ENCODE peak calls at places on chromosomes 11 and 22, in ten cellular contexts. One of them, this sample, is unnamed.
A peak's percentile ranks its signal among the peaks of the same experiment; 100 is the strongest.

GRCh38 chr11:5288108-5288911 is 13.4 kb downstream of the OR51B4 start:
- DNase-seq in suprapubic skin: no peak
- DNase-seq in upper lobe of left lung: no peak
- DNase-seq in transverse colon: no peak
- DNase-seq in spleen: no peak
- DNase-seq in GM23338: no peak
- DNase-seq in HCT116: no peak
- DNase-seq in sigmoid colon: no peak
- DNase-seq in K562: peak; percentile 78
- DNase-seq in GM12878: no peak
- DNase-seq in this sample: no peak

GRCh38 chr22:28332410-28332809 is 347.2 kb downstream of the TTC28 start:
- DNase-seq in suprapubic skin: no peak
- DNase-seq in upper lobe of left lung: no peak
- DNase-seq in transverse colon: no peak
- DNase-seq in spleen: no peak
- DNase-seq in GM23338: no peak
- DNase-seq in HCT116: no peak
- DNase-seq in sigmoid colon: no peak
- DNase-seq in K562: no peak
- DNase-seq in GM12878: no peak
- DNase-seq in this sample: no peak

GRCh38 chr11:80593981-80594380 is 1153.2 kb upstream of the TENM4 start:
- DNase-seq in suprapubic skin: no peak
- DNase-seq in upper lobe of left lung: no peak
- DNase-seq in transverse colon: peak; percentile 37
- DNase-seq in spleen: no peak
- DNase-seq in GM23338: no peak
- DNase-seq in HCT116: no peak
- DNase-seq in sigmoid colon: no peak
- DNase-seq in K562: no peak
- DNase-seq in GM12878: no peak
- DNase-seq in this sample: peak; percentile 7

GRCh38 chr22:22745225-22746060 is 101.0 kb downstream of the GGTLC2 start:
- DNase-seq in suprapubic skin: no peak
- DNase-seq in upper lobe of left lung: no peak
- DNase-seq in transverse colon: peak; percentile 65
- DNase-seq in spleen: no peak
- DNase-seq in GM23338: peak; percentile 70
- DNase-seq in HCT116: no peak
- DNase-seq in sigmoid colon: no peak
- DNase-seq in K562: peak; percentile 85
- DNase-seq in GM12878: no peak
- DNase-seq in this sample: peak; percentile 14

GRCh38 chr22:33270596-33270995 is 212.4 kb upstream of the SYN3 start:
- DNase-seq in suprapubic skin: no peak
- DNase-seq in upper lobe of left lung: no peak
- DNase-seq in transverse colon: no peak
- DNase-seq in spleen: no peak
- DNase-seq in GM23338: no peak
- DNase-seq in HCT116: no peak
- DNase-seq in sigmoid colon: no peak
- DNase-seq in K562: no peak
- DNase-seq in GM12878: no peak
- DNase-seq in this sample: no peak

GRCh38 chr11:15660496-15660895 is 545.8 kb downstream of the INSC start:
- DNase-seq in suprapubic skin: no peak
- DNase-seq in upper lobe of left lung: no peak
- DNase-seq in transverse colon: no peak
- DNase-seq in spleen: no peak
- DNase-seq in GM23338: no peak
- DNase-seq in HCT116: no peak
- DNase-seq in sigmoid colon: no peak
- DNase-seq in K562: no peak
- DNase-seq in GM12878: no peak
- DNase-seq in this sample: no peak

GRCh38 chr22:37486224-37486845 is at the start of gene MFNG:
- DNase-seq in suprapubic skin: no peak
- DNase-seq in upper lobe of left lung: peak; percentile 93
- DNase-seq in transverse colon: peak; percentile 84
- DNase-seq in spleen: peak; percentile 96
- DNase-seq in GM23338: peak; percentile 82
- DNase-seq in HCT116: no peak
- DNase-seq in sigmoid colon: peak; percentile 77
- DNase-seq in K562: peak; percentile 86
- DNase-seq in GM12878: peak; percentile 26
- DNase-seq in this sample: peak; percentile 24

GRCh38 chr11:17498475-17498874 is 21.8 kb upstream of the ABCC8 start:
- DNase-seq in suprapubic skin: no peak
- DNase-seq in upper lobe of left lung: no peak
- DNase-seq in transverse colon: no peak
- DNase-seq in spleen: peak; percentile 46
- DNase-seq in GM23338: peak; percentile 56
- DNase-seq in HCT116: no peak
- DNase-seq in sigmoid colon: no peak
- DNase-seq in K562: peak; percentile 49
- DNase-seq in GM12878: no peak
- DNase-seq in this sample: no peak

GRCh38 chr22:27504360-27504759 is 297.2 kb downstream of the MN1 start:
- DNase-seq in suprapubic skin: no peak
- DNase-seq in upper lobe of left lung: no peak
- DNase-seq in transverse colon: no peak
- DNase-seq in spleen: no peak
- DNase-seq in GM23338: no peak
- DNase-seq in HCT116: no peak
- DNase-seq in sigmoid colon: no peak
- DNase-seq in K562: no peak
- DNase-seq in GM12878: no peak
- DNase-seq in this sample: no peak

GRCh38 chr11:763073-763463 is 14.2 kb downstream of the GATD1 start:
- DNase-seq in suprapubic skin: no peak
- DNase-seq in upper lobe of left lung: peak; percentile 73
- DNase-seq in transverse colon: peak; percentile 72
- DNase-seq in spleen: no peak
- DNase-seq in GM23338: peak; percentile 67
- DNase-seq in HCT116: no peak
- DNase-seq in sigmoid colon: no peak
- DNase-seq in K562: peak; percentile 69
- DNase-seq in GM12878: no peak
- DNase-seq in this sample: no peak

GRCh38 chr11:765025-765801 is 12.1 kb downstream of the GATD1 start:
- DNase-seq in suprapubic skin: no peak
- DNase-seq in upper lobe of left lung: peak; percentile 76
- DNase-seq in transverse colon: peak; percentile 56
- DNase-seq in spleen: peak; percentile 88
- DNase-seq in GM23338: peak; percentile 88
- DNase-seq in HCT116: peak; percentile 47
- DNase-seq in sigmoid colon: peak; percentile 75
- DNase-seq in K562: peak; percentile 59
- DNase-seq in GM12878: no peak
- DNase-seq in this sample: no peak

GRCh38 chr11:762421-763072 is 14.7 kb downstream of the GATD1 start:
- DNase-seq in suprapubic skin: no peak
- DNase-seq in upper lobe of left lung: no peak
- DNase-seq in transverse colon: peak; percentile 52
- DNase-seq in spleen: peak; percentile 76
- DNase-seq in GM23338: peak; percentile 59
- DNase-seq in HCT116: peak; percentile 72
- DNase-seq in sigmoid colon: no peak
- DNase-seq in K562: peak; percentile 36
- DNase-seq in GM12878: no peak
- DNase-seq in this sample: no peak

GRCh38 chr11:764322-765024 is 12.8 kb downstream of the GATD1 start:
- DNase-seq in suprapubic skin: no peak
- DNase-seq in upper lobe of left lung: no peak
- DNase-seq in transverse colon: no peak
- DNase-seq in spleen: no peak
- DNase-seq in GM23338: no peak
- DNase-seq in HCT116: no peak
- DNase-seq in sigmoid colon: no peak
- DNase-seq in K562: no peak
- DNase-seq in GM12878: no peak
- DNase-seq in this sample: no peak

GRCh38 chr11:763549-764321 is 13.6 kb downstream of the GATD1 start:
- DNase-seq in suprapubic skin: no peak
- DNase-seq in upper lobe of left lung: peak; percentile 68
- DNase-seq in transverse colon: no peak
- DNase-seq in spleen: peak; percentile 76
- DNase-seq in GM23338: no peak
- DNase-seq in HCT116: no peak
- DNase-seq in sigmoid colon: no peak
- DNase-seq in K562: no peak
- DNase-seq in GM12878: no peak
- DNase-seq in this sample: no peak
- TF ChIP-seq POLR2AphosphoS5 in suprapubic skin: no peak
- TF ChIP-seq POLR2AphosphoS5 in upper lobe of left lung: no peak
- TF ChIP-seq POLR2AphosphoS5 in transverse colon: no peak
- TF ChIP-seq POLR2AphosphoS5 in spleen: peak; percentile 46
- TF ChIP-seq POLR2AphosphoS5 in GM23338: peak; percentile 10
- TF ChIP-seq POLR2AphosphoS5 in HCT116: peak; percentile 24
- TF ChIP-seq POLR2AphosphoS5 in sigmoid colon: no peak
- TF ChIP-seq POLR2AphosphoS5 in K562: no peak
- TF ChIP-seq POLR2AphosphoS5 in GM12878: no peak
- TF ChIP-seq POLR2AphosphoS5 in this sample: no peak

DNA sequence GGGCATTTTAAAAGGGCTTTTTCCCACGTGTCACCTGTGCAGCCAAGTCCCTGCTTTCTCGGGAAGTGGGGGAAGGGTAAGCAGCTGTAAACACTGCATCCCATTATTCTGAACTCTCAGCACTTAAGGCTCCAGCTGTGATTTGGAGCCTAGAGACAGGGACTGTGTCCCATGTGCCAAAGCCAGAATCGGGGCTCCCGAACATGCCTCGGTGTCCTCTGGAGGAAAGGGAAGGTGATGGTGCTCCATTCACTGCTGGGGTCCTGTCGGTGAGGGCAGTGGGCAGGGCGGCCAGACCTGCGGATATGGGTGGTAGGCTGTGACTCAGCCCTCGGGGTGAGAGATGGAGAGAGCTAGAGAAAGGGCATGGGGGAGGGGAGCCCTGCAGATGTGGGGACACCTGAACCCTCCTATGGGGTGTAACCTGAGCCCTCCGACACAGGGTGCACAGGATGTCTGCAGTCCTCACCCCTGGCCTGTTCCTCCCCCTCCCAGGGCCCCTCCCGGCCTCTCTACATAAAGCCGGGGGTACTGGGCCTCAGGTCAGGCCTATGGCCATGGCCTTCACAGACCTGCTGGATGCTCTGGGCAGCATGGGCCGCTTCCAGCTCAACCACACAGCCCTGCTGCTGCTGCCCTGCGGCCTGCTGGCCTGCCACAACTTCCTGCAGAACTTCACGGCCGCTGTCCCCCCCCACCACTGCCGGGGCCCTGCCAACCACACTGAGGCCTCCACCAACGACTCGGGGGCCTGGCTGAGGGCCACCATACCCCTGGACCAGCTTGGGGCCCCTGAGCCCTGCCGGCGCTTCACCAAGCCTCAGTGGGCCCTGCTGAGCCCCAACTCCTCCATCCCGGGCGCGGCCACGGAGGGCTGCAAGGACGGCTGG is 31.8 kb downstream of the CAPN1 start:
- DNase-seq in suprapubic skin: peak; percentile 78
- DNase-seq in upper lobe of left lung: peak; percentile 83
- DNase-seq in transverse colon: no peak
- DNase-seq in spleen: peak; percentile 87
- DNase-seq in GM23338: peak; percentile 95
- DNase-seq in HCT116: no peak
- DNase-seq in sigmoid colon: no peak
- DNase-seq in K562: peak; percentile 52
- DNase-seq in GM12878: no peak
- DNase-seq in this sample: no peak
- TF ChIP-seq POLR2AphosphoS5 in suprapubic skin: no peak
- TF ChIP-seq POLR2AphosphoS5 in upper lobe of left lung: no peak
- TF ChIP-seq POLR2AphosphoS5 in transverse colon: no peak
- TF ChIP-seq POLR2AphosphoS5 in spleen: peak; percentile 31
- TF ChIP-seq POLR2AphosphoS5 in GM23338: peak; percentile 35
- TF ChIP-seq POLR2AphosphoS5 in HCT116: peak; percentile 17
- TF ChIP-seq POLR2AphosphoS5 in sigmoid colon: no peak
- TF ChIP-seq POLR2AphosphoS5 in K562: no peak
- TF ChIP-seq POLR2AphosphoS5 in GM12878: no peak
- TF ChIP-seq POLR2AphosphoS5 in this sample: no peak

GRCh38 chr11:96326954-96327353 is 16.0 kb downstream of the MAML2 start:
- DNase-seq in suprapubic skin: no peak
- DNase-seq in upper lobe of left lung: no peak
- DNase-seq in transverse colon: no peak
- DNase-seq in spleen: no peak
- DNase-seq in GM23338: no peak
- DNase-seq in HCT116: no peak
- DNase-seq in sigmoid colon: no peak
- DNase-seq in K562: no peak
- DNase-seq in GM12878: no peak
- DNase-seq in this sample: no peak

GRCh38 chr11:96328395-96329010 is 14.5 kb downstream of the MAML2 start:
- DNase-seq in suprapubic skin: no peak
- DNase-seq in upper lobe of left lung: no peak
- DNase-seq in transverse colon: no peak
- DNase-seq in spleen: no peak
- DNase-seq in GM23338: no peak
- DNase-seq in HCT116: no peak
- DNase-seq in sigmoid colon: no peak
- DNase-seq in K562: peak; percentile 52
- DNase-seq in GM12878: no peak
- DNase-seq in this sample: no peak

GRCh38 chr11:96322775-96323642 is 20.0 kb downstream of the MAML2 start:
- DNase-seq in suprapubic skin: no peak
- DNase-seq in upper lobe of left lung: no peak
- DNase-seq in transverse colon: no peak
- DNase-seq in spleen: no peak
- DNase-seq in GM23338: no peak
- DNase-seq in HCT116: no peak
- DNase-seq in sigmoid colon: no peak
- DNase-seq in K562: peak; percentile 40
- DNase-seq in GM12878: no peak
- DNase-seq in this sample: no peak

GRCh38 chr11:96323643-96323985 is 19.4 kb downstream of the MAML2 start:
- DNase-seq in suprapubic skin: no peak
- DNase-seq in upper lobe of left lung: no peak
- DNase-seq in transverse colon: no peak
- DNase-seq in spleen: no peak
- DNase-seq in GM23338: no peak
- DNase-seq in HCT116: no peak
- DNase-seq in sigmoid colon: no peak
- DNase-seq in K562: no peak
- DNase-seq in GM12878: no peak
- DNase-seq in this sample: no peak

GRCh38 chr11:96324912-96325311 is 18.1 kb downstream of the MAML2 start:
- DNase-seq in suprapubic skin: no peak
- DNase-seq in upper lobe of left lung: no peak
- DNase-seq in transverse colon: no peak
- DNase-seq in spleen: no peak
- DNase-seq in GM23338: no peak
- DNase-seq in HCT116: peak; percentile 16
- DNase-seq in sigmoid colon: no peak
- DNase-seq in K562: no peak
- DNase-seq in GM12878: no peak
- DNase-seq in this sample: no peak
- TF ChIP-seq POLR2AphosphoS5 in suprapubic skin: no peak
- TF ChIP-seq POLR2AphosphoS5 in upper lobe of left lung: no peak
- TF ChIP-seq POLR2AphosphoS5 in transverse colon: no peak
- TF ChIP-seq POLR2AphosphoS5 in spleen: no peak
- TF ChIP-seq POLR2AphosphoS5 in GM23338: no peak
- TF ChIP-seq POLR2AphosphoS5 in HCT116: no peak
- TF ChIP-seq POLR2AphosphoS5 in sigmoid colon: no peak
- TF ChIP-seq POLR2AphosphoS5 in K562: no peak
- TF ChIP-seq POLR2AphosphoS5 in GM12878: no peak
- TF ChIP-seq POLR2AphosphoS5 in this sample: peak; percentile 55

GRCh38 chr22:41928416-41929157 is 2.0 kb upstream of the TNFRSF13C start:
- DNase-seq in suprapubic skin: no peak
- DNase-seq in upper lobe of left lung: peak; percentile 61
- DNase-seq in transverse colon: no peak
- DNase-seq in spleen: peak; percentile 83
- DNase-seq in GM23338: peak; percentile 30
- DNase-seq in HCT116: no peak
- DNase-seq in sigmoid colon: no peak
- DNase-seq in K562: no peak
- DNase-seq in GM12878: no peak
- DNase-seq in this sample: no peak
- TF ChIP-seq POLR2AphosphoS5 in suprapubic skin: no peak
- TF ChIP-seq POLR2AphosphoS5 in upper lobe of left lung: no peak
- TF ChIP-seq POLR2AphosphoS5 in transverse colon: no peak
- TF ChIP-seq POLR2AphosphoS5 in spleen: peak; percentile 36
- TF ChIP-seq POLR2AphosphoS5 in GM23338: no peak
- TF ChIP-seq POLR2AphosphoS5 in HCT116: no peak
- TF ChIP-seq POLR2AphosphoS5 in sigmoid colon: no peak
- TF ChIP-seq POLR2AphosphoS5 in K562: no peak
- TF ChIP-seq POLR2AphosphoS5 in GM12878: no peak
- TF ChIP-seq POLR2AphosphoS5 in this sample: no peak